ENCODE peak calls at places on chromosomes 13 and 19, in seven cellular contexts. One of them, this sample, is unnamed.

GRCh38 chr13:78478183-78478582 is 125.2 kb downstream of the POU4F1 start:
- DNase-seq in activated CD4-positive, alpha-beta T cell treated with anti-CD3 and anti-CD28 coated beads, Interleukin-2, amount 50 U/mL, for 4 hours: no peak
- DNase-seq in NCI-H2081: no peak
- DNase-seq in substantia nigra: no peak
- DNase-seq in kidney epithelial cell: no peak
- DNase-seq in AG09319: no peak
- DNase-seq in fibroblast of lung: no peak
- DNase-seq in this sample: no peak

GRCh38 chr13:98954313-98954712 is 23.6 kb downstream of the DOCK9 start:
- DNase-seq in kidney epithelial cell: no peak
- DNase-seq in NCI-H2081: no peak
- DNase-seq in AG09319: no peak
- DNase-seq in fibroblast of lung: no peak
- DNase-seq in activated CD4-positive, alpha-beta T cell treated with anti-CD3 and anti-CD28 coated beads, Interleukin-2, amount 50 U/mL, for 4 hours: no peak
- DNase-seq in substantia nigra: no peak
- DNase-seq in this sample: no peak

GRCh38 chr19:7421941-7422744 is 66.7 kb downstream of the PEX11G start:
- DNase-seq in activated CD4-positive, alpha-beta T cell treated with anti-CD3 and anti-CD28 coated beads, Interleukin-2, amount 50 U/mL, for 4 hours: no peak
- DNase-seq in kidney epithelial cell: no peak
- DNase-seq in fibroblast of lung: no peak
- DNase-seq in NCI-H2081: no peak
- DNase-seq in substantia nigra: no peak
- DNase-seq in AG09319: no peak
- DNase-seq in this sample: no peak

GRCh38 chr13:43136940-43137574 is 113.7 kb downstream of the DNAJC15 start:
- DNase-seq in kidney epithelial cell: no peak
- DNase-seq in fibroblast of lung: no peak
- DNase-seq in AG09319: no peak
- DNase-seq in activated CD4-positive, alpha-beta T cell treated with anti-CD3 and anti-CD28 coated beads, Interleukin-2, amount 50 U/mL, for 4 hours: no peak
- DNase-seq in substantia nigra: no peak
- DNase-seq in NCI-H2081: no peak
- DNase-seq in this sample: no peak

GRCh38 chr13:46751811-46752635 is 44.9 kb downstream of the ESD start:
- DNase-seq in activated CD4-positive, alpha-beta T cell treated with anti-CD3 and anti-CD28 coated beads, Interleukin-2, amount 50 U/mL, for 4 hours: peak; percentile 16
- DNase-seq in AG09319: no peak
- DNase-seq in fibroblast of lung: no peak
- DNase-seq in NCI-H2081: no peak
- DNase-seq in substantia nigra: no peak
- DNase-seq in kidney epithelial cell: no peak
- DNase-seq in this sample: peak; percentile 27

GRCh38 chr19:12778020-12778904 is 2.9 kb upstream of the HOOK2 start:
- DNase-seq in fibroblast of lung: peak; percentile 78
- DNase-seq in substantia nigra: peak; percentile 54
- DNase-seq in NCI-H2081: peak; percentile 91
- DNase-seq in kidney epithelial cell: no peak
- DNase-seq in activated CD4-positive, alpha-beta T cell treated with anti-CD3 and anti-CD28 coated beads, Interleukin-2, amount 50 U/mL, for 4 hours: no peak
- DNase-seq in AG09319: peak; percentile 39
- DNase-seq in this sample: no peak

GRCh38 chr13:97471721-97472120 is 37.8 kb downstream of the RAP2A start:
- DNase-seq in kidney epithelial cell: no peak
- DNase-seq in AG09319: no peak
- DNase-seq in activated CD4-positive, alpha-beta T cell treated with anti-CD3 and anti-CD28 coated beads, Interleukin-2, amount 50 U/mL, for 4 hours: no peak
- DNase-seq in substantia nigra: no peak
- DNase-seq in NCI-H2081: no peak
- DNase-seq in fibroblast of lung: peak; percentile 60
- DNase-seq in this sample: no peak

GRCh38 chr19:41906916-41907680 is 21.2 kb downstream of the ERFL start:
- DNase-seq in NCI-H2081: no peak
- DNase-seq in substantia nigra: no peak
- DNase-seq in kidney epithelial cell: no peak
- DNase-seq in AG09319: no peak
- DNase-seq in activated CD4-positive, alpha-beta T cell treated with anti-CD3 and anti-CD28 coated beads, Interleukin-2, amount 50 U/mL, for 4 hours: no peak
- DNase-seq in fibroblast of lung: no peak
- DNase-seq in this sample: no peak

GRCh38 chr13:58884353-58884752 is 1252.8 kb downstream of the PCDH17 start:
- DNase-seq in fibroblast of lung: no peak
- DNase-seq in substantia nigra: no peak
- DNase-seq in AG09319: no peak
- DNase-seq in kidney epithelial cell: no peak
- DNase-seq in activated CD4-positive, alpha-beta T cell treated with anti-CD3 and anti-CD28 coated beads, Interleukin-2, amount 50 U/mL, for 4 hours: no peak
- DNase-seq in NCI-H2081: no peak
- DNase-seq in this sample: no peak

GRCh38 chr13:89925107-89925506 is 1422.4 kb upstream of the MIR17HG start:
- DNase-seq in kidney epithelial cell: no peak
- DNase-seq in substantia nigra: peak; percentile 0
- DNase-seq in NCI-H2081: peak; percentile 27
- DNase-seq in activated CD4-positive, alpha-beta T cell treated with anti-CD3 and anti-CD28 coated beads, Interleukin-2, amount 50 U/mL, for 4 hours: no peak
- DNase-seq in fibroblast of lung: peak; percentile 77
- DNase-seq in AG09319: no peak
- DNase-seq in this sample: no peak

GRCh38 chr19:48244289-48244688 is 11.4 kb downstream of the CARD8 start:
- DNase-seq in AG09319: no peak
- DNase-seq in fibroblast of lung: no peak
- DNase-seq in substantia nigra: no peak
- DNase-seq in kidney epithelial cell: no peak
- DNase-seq in NCI-H2081: no peak
- DNase-seq in activated CD4-positive, alpha-beta T cell treated with anti-CD3 and anti-CD28 coated beads, Interleukin-2, amount 50 U/mL, for 4 hours: peak; percentile 23
- DNase-seq in this sample: peak; percentile 20

GRCh38 chr19:18612772-18613588 is at the start of gene TMEM59L:
- DNase-seq in fibroblast of lung: no peak
- DNase-seq in kidney epithelial cell: no peak
- DNase-seq in activated CD4-positive, alpha-beta T cell treated with anti-CD3 and anti-CD28 coated beads, Interleukin-2, amount 50 U/mL, for 4 hours: peak; percentile 48
- DNase-seq in NCI-H2081: peak; percentile 20
- DNase-seq in AG09319: no peak
- DNase-seq in substantia nigra: peak; percentile 52
- DNase-seq in this sample: peak; percentile 41

GRCh38 chr13:75798353-75799245 is 162.5 kb downstream of the LMO7 start:
- DNase-seq in fibroblast of lung: no peak
- DNase-seq in NCI-H2081: no peak
- DNase-seq in activated CD4-positive, alpha-beta T cell treated with anti-CD3 and anti-CD28 coated beads, Interleukin-2, amount 50 U/mL, for 4 hours: no peak
- DNase-seq in kidney epithelial cell: no peak
- DNase-seq in AG09319: no peak
- DNase-seq in substantia nigra: no peak
- DNase-seq in this sample: peak; percentile 3

GRCh38 chr13:51070005-51070649 is 40.9 kb downstream of the C13orf42 start:
- DNase-seq in substantia nigra: peak; percentile 60
- DNase-seq in fibroblast of lung: peak; percentile 82
- DNase-seq in kidney epithelial cell: peak; percentile 19
- DNase-seq in AG09319: peak; percentile 46
- DNase-seq in NCI-H2081: peak; percentile 90
- DNase-seq in activated CD4-positive, alpha-beta T cell treated with anti-CD3 and anti-CD28 coated beads, Interleukin-2, amount 50 U/mL, for 4 hours: peak; percentile 72
- DNase-seq in this sample: peak; percentile 56

GRCh38 chr19:10521461-10522216 is 4.4 kb upstream of the S1PR5 start:
- DNase-seq in AG09319: no peak
- DNase-seq in kidney epithelial cell: no peak
- DNase-seq in fibroblast of lung: no peak
- DNase-seq in substantia nigra: no peak
- DNase-seq in NCI-H2081: no peak
- DNase-seq in activated CD4-positive, alpha-beta T cell treated with anti-CD3 and anti-CD28 coated beads, Interleukin-2, amount 50 U/mL, for 4 hours: no peak
- DNase-seq in this sample: no peak

GRCh38 chr13:40665061-40665753 is 1.2 kb downstream of the FOXO1 start:
- DNase-seq in AG09319: no peak
- DNase-seq in substantia nigra: peak; percentile 39
- DNase-seq in NCI-H2081: no peak
- DNase-seq in fibroblast of lung: no peak
- DNase-seq in kidney epithelial cell: no peak
- DNase-seq in activated CD4-positive, alpha-beta T cell treated with anti-CD3 and anti-CD28 coated beads, Interleukin-2, amount 50 U/mL, for 4 hours: no peak
- DNase-seq in this sample: no peak

GRCh38 chr13:54965881-54966280 is 1937.3 kb downstream of the OLFM4 start:
- DNase-seq in kidney epithelial cell: peak; percentile 45
- DNase-seq in NCI-H2081: no peak
- DNase-seq in fibroblast of lung: peak; percentile 63
- DNase-seq in activated CD4-positive, alpha-beta T cell treated with anti-CD3 and anti-CD28 coated beads, Interleukin-2, amount 50 U/mL, for 4 hours: no peak
- DNase-seq in substantia nigra: no peak
- DNase-seq in AG09319: no peak
- DNase-seq in this sample: no peak

GRCh38 chr13:89375839-89376238 is 1704.7 kb downstream of the SLITRK5 start:
- DNase-seq in kidney epithelial cell: no peak
- DNase-seq in NCI-H2081: no peak
- DNase-seq in fibroblast of lung: peak; percentile 92
- DNase-seq in activated CD4-positive, alpha-beta T cell treated with anti-CD3 and anti-CD28 coated beads, Interleukin-2, amount 50 U/mL, for 4 hours: no peak
- DNase-seq in substantia nigra: no peak
- DNase-seq in AG09319: peak; percentile 8
- DNase-seq in this sample: no peak

GRCh38 chr13:44129418-44129817 is 244.2 kb upstream of the SERP2 start:
- DNase-seq in substantia nigra: no peak
- DNase-seq in AG09319: no peak
- DNase-seq in fibroblast of lung: no peak
- DNase-seq in activated CD4-positive, alpha-beta T cell treated with anti-CD3 and anti-CD28 coated beads, Interleukin-2, amount 50 U/mL, for 4 hours: no peak
- DNase-seq in kidney epithelial cell: no peak
- DNase-seq in NCI-H2081: no peak
- DNase-seq in this sample: no peak

GRCh38 chr13:79237981-79238380 is 168.1 kb downstream of the RBM26 start:
- DNase-seq in NCI-H2081: no peak
- DNase-seq in activated CD4-positive, alpha-beta T cell treated with anti-CD3 and anti-CD28 coated beads, Interleukin-2, amount 50 U/mL, for 4 hours: no peak
- DNase-seq in kidney epithelial cell: no peak
- DNase-seq in substantia nigra: no peak
- DNase-seq in AG09319: no peak
- DNase-seq in fibroblast of lung: no peak
- DNase-seq in this sample: no peak

GRCh38 chr13:94345374-94346195 is 133.9 kb downstream of the DCT start:
- DNase-seq in fibroblast of lung: peak; percentile 79
- DNase-seq in substantia nigra: no peak
- DNase-seq in AG09319: no peak
- DNase-seq in kidney epithelial cell: no peak
- DNase-seq in activated CD4-positive, alpha-beta T cell treated with anti-CD3 and anti-CD28 coated beads, Interleukin-2, amount 50 U/mL, for 4 hours: no peak
- DNase-seq in NCI-H2081: peak; percentile 44
- DNase-seq in this sample: no peak

GRCh38 chr13:24038405-24038804 is 122.1 kb upstream of the SPATA13 start:
- DNase-seq in AG09319: no peak
- DNase-seq in NCI-H2081: no peak
- DNase-seq in activated CD4-positive, alpha-beta T cell treated with anti-CD3 and anti-CD28 coated beads, Interleukin-2, amount 50 U/mL, for 4 hours: no peak
- DNase-seq in substantia nigra: no peak
- DNase-seq in kidney epithelial cell: no peak
- DNase-seq in fibroblast of lung: peak; percentile 35
- DNase-seq in this sample: no peak

GRCh38 chr19:33246729-33247440 is 21.2 kb upstream of the SLC7A10 start:
- DNase-seq in fibroblast of lung: no peak
- DNase-seq in NCI-H2081: no peak
- DNase-seq in activated CD4-positive, alpha-beta T cell treated with anti-CD3 and anti-CD28 coated beads, Interleukin-2, amount 50 U/mL, for 4 hours: no peak
- DNase-seq in AG09319: no peak
- DNase-seq in substantia nigra: no peak
- DNase-seq in kidney epithelial cell: no peak
- DNase-seq in this sample: no peak

GRCh38 chr13:78875792-78876580 is 217.0 kb upstream of the OBI1 start:
- DNase-seq in fibroblast of lung: no peak
- DNase-seq in AG09319: no peak
- DNase-seq in substantia nigra: no peak
- DNase-seq in activated CD4-positive, alpha-beta T cell treated with anti-CD3 and anti-CD28 coated beads, Interleukin-2, amount 50 U/mL, for 4 hours: no peak
- DNase-seq in NCI-H2081: peak; percentile 11
- DNase-seq in kidney epithelial cell: no peak
- DNase-seq in this sample: no peak

GRCh38 chr13:26628706-26629105 is 71.2 kb downstream of the WASF3 start:
- DNase-seq in substantia nigra: no peak
- DNase-seq in kidney epithelial cell: no peak
- DNase-seq in fibroblast of lung: peak; percentile 42
- DNase-seq in NCI-H2081: peak; percentile 0
- DNase-seq in activated CD4-positive, alpha-beta T cell treated with anti-CD3 and anti-CD28 coated beads, Interleukin-2, amount 50 U/mL, for 4 hours: no peak
- DNase-seq in AG09319: no peak
- DNase-seq in this sample: no peak

GRCh38 chr19:17454579-17454978 is 6.1 kb upstream of the TMEM221 start:
- DNase-seq in AG09319: no peak
- DNase-seq in activated CD4-positive, alpha-beta T cell treated with anti-CD3 and anti-CD28 coated beads, Interleukin-2, amount 50 U/mL, for 4 hours: no peak
- DNase-seq in kidney epithelial cell: no peak
- DNase-seq in substantia nigra: no peak
- DNase-seq in fibroblast of lung: no peak
- DNase-seq in NCI-H2081: no peak
- DNase-seq in this sample: no peak

GRCh38 chr19:28427256-28428083 is 785.5 kb downstream of the UQCRFS1 start:
- DNase-seq in substantia nigra: no peak
- DNase-seq in NCI-H2081: no peak
- DNase-seq in AG09319: no peak
- DNase-seq in activated CD4-positive, alpha-beta T cell treated with anti-CD3 and anti-CD28 coated beads, Interleukin-2, amount 50 U/mL, for 4 hours: no peak
- DNase-seq in kidney epithelial cell: no peak
- DNase-seq in fibroblast of lung: no peak
- DNase-seq in this sample: no peak

This sample was measured in stimulated activated CD4-positive, alpha-beta T cell treated with anti-CD3 and anti-CD28 coated beads, TNF-alpha, amount 100 ng/mL, for 48 hours.